ENCODE peak calls at places on chromosomes 11 and 22, in four cellular contexts. J is K562, Q is SK-N-SH, G is HepG2. Z is an unnamed sample.

GRCh38 chr11:29260939-29261705 is 755.7 kb downstream of the KCNA4 start:
- DNase-seq in J (no peak), Q (no peak), G (peak), Z (peak)

GRCh38 chr11:127451852-127452251 is 451.3 kb upstream of the KIRREL3 start:
- DNase-seq in J (no peak), G (no peak), Q (no peak), Z (no peak)

GRCh38 chr11:93552874-93553273 is 9.7 kb upstream of the SMCO4 start:
- DNase-seq in G (peak), Q (no peak), J (no peak), Z (no peak)

GRCh38 chr22:27654536-27655445 is 146.8 kb downstream of the MN1 start:
- DNase-seq in Q (no peak), G (no peak), J (no peak), Z (no peak)

GRCh38 chr11:94060401-94060800 is 39.2 kb downstream of the HEPHL1 start:
- DNase-seq in G (no peak), Q (no peak), J (no peak), Z (no peak)

GRCh38 chr11:68373189-68373809 is 60.9 kb downstream of the LRP5 start:
- DNase-seq in Q (peak), J (no peak), G (no peak), Z (no peak)

GRCh38 chr11:61041755-61042518 is 60.4 kb upstream of the CD5 start:
- DNase-seq in G (no peak), J (no peak), Q (no peak), Z (no peak)

GRCh38 chr11:69352715-69353325 is 58.9 kb downstream of the MYEOV start:
- DNase-seq in J (no peak), G (no peak), Q (no peak), Z (peak)

GRCh38 chr11:130163346-130164220 is 4.0 kb downstream of the ST14 start:
- DNase-seq in Q (no peak), J (peak), G (peak), Z (no peak)

GRCh38 chr22:33570110-33570509 is 350.2 kb downstream of the LARGE1 start:
- DNase-seq in Q (no peak), J (no peak), G (no peak), Z (no peak)

GRCh38 chr22:22408731-22409696 is 99.5 kb downstream of the ZNF280B start:
- DNase-seq in J (peak), G (peak), Q (peak), Z (peak)

GRCh38 chr11:27397619-27398412 is 34.8 kb upstream of the CCDC34 start:
- DNase-seq in G (no peak), Q (peak), J (no peak), Z (no peak)

GRCh38 chr11:93842461-93842860 is 8.0 kb downstream of the VSTM5 start:
- DNase-seq in J (peak), Q (no peak), G (no peak), Z (peak)

GRCh38 chr11:1557904-1558831 is 13.9 kb downstream of the DUSP8 start:
- DNase-seq in J (no peak), Q (no peak), G (no peak), Z (no peak)

GRCh38 chr11:47234669-47235075 is 13.9 kb downstream of the ACP2 start:
- DNase-seq in G (no peak), J (no peak), Q (peak), Z (no peak)

GRCh38 chr11:69660001-69660500 is 15.1 kb downstream of the LTO1 start:
- DNase-seq in G (no peak), J (no peak), Q (peak), Z (no peak)

GRCh38 chr11:104254347-104254746 is 90.4 kb upstream of the PDGFD start:
- DNase-seq in Q (peak), G (peak), J (peak), Z (peak)

GRCh38 chr11:96648991-96649390 is 259.2 kb downstream of the JRKL start:
- DNase-seq in J (no peak), Q (no peak), G (no peak), Z (no peak)

GRCh38 chr22:39898997-39899396 is 1.9 kb upstream of the GRAP2 start:
- DNase-seq in G (no peak), J (no peak), Q (no peak), Z (no peak)

GRCh38 chr11:74646215-74646614 is 53.8 kb downstream of the POLD3 start:
- DNase-seq in Q (peak), J (no peak), G (no peak), Z (no peak)

GRCh38 chr11:35615911-35616900 is 2.1 kb upstream of the FJX1 start:
- DNase-seq in Q (peak), G (peak), J (peak), Z (no peak)

GRCh38 chr11:102603091-102603490 is 22.0 kb downstream of the MMP20 start:
- DNase-seq in J (no peak), Q (no peak), G (peak), Z (peak)

GRCh38 chr11:76808158-76808557 is 25.0 kb downstream of the TSKU start:
- DNase-seq in Q (no peak), G (no peak), J (no peak), Z (no peak)

GRCh38 chr11:11620966-11621880 is 582 bp downstream of the GALNT18 start:
- DNase-seq in Q (peak), J (peak), G (no peak), Z (no peak)

GRCh38 chr22:41939981-41940852 is 6.7 kb downstream of the CENPM start:
- DNase-seq in G (no peak), J (peak), Q (no peak), Z (no peak)

GRCh38 chr11:57474017-57474750 is 13.9 kb downstream of the RTN4RL2 start:
- DNase-seq in G (no peak), Q (peak), J (peak), Z (no peak)

GRCh38 chr11:75737314-75737713 is 19.7 kb downstream of the MOGAT2 start:
- DNase-seq in J (no peak), G (no peak), Q (no peak), Z (no peak)

GRCh38 chr22:30305519-30305905 is 16.2 kb upstream of the CASTOR1 start:
- DNase-seq in Q (no peak), J (no peak), G (no peak), Z (no peak)

GRCh38 chr11:36818410-36818809 is 220.4 kb upstream of the RAG2 start:
- DNase-seq in G (no peak), Q (peak), J (no peak), Z (peak)

GRCh38 chr22:37419916-37420655 is 7.2 kb downstream of the ELFN2 start:
- DNase-seq in G (no peak), J (no peak), Q (peak), Z (no peak)

GRCh38 chr22:48705917-48706605 is 1121.6 kb downstream of the BRD1 start:
- DNase-seq in G (no peak), J (no peak), Q (no peak), Z (no peak)

GRCh38 chr11:109109916-109110315 is 312.1 kb upstream of the C11orf87 start:
- DNase-seq in Q (no peak), J (no peak), G (no peak), Z (no peak)

GRCh38 chr22:40181323-40181722 is 3.6 kb downstream of the TNRC6B start:
- DNase-seq in J (no peak), Q (no peak), G (no peak), Z (no peak)

GRCh38 chr22:42289671-42290269 is 19.3 kb upstream of the TCF20 start:
- DNase-seq in J (no peak), Q (peak), G (no peak), Z (no peak)

GRCh38 chr11:67541198-67541597 is 18.0 kb upstream of the CABP2 start:
- DNase-seq in Q (no peak), G (no peak), J (no peak), Z (no peak)

GRCh38 chr11:43942651-43943356 is 367 bp downstream of the C11orf96 start:
- DNase-seq in J (peak), Q (peak), G (no peak), Z (no peak)

GRCh38 chr11:3231851-3232744 is at the start of gene MRGPRE:
- DNase-seq in Q (peak), J (peak), G (no peak), Z (no peak)
- TF ChIP-seq ELF1 in Q (no peak), J (no peak), G (no peak), Z (no peak)

GRCh38 chr22:31488346-31488883 is 1.2 kb downstream of the EIF4ENIF1 start:
- DNase-seq in J (no peak), Q (no peak), G (no peak), Z (no peak)

GRCh38 chr22:31491218-31491962 is 1.7 kb upstream of the EIF4ENIF1 start:
- DNase-seq in J (no peak), G (no peak), Q (no peak), Z (no peak)

GRCh38 chr22:31488988-31489617 is 539 bp downstream of the EIF4ENIF1 start:
- DNase-seq in Q (peak), G (no peak), J (no peak), Z (no peak)

GRCh38 chr22:31490496-31490925 is 869 bp upstream of the EIF4ENIF1 start:
- DNase-seq in Q (peak), G (peak), J (peak), Z (peak)

DNA sequence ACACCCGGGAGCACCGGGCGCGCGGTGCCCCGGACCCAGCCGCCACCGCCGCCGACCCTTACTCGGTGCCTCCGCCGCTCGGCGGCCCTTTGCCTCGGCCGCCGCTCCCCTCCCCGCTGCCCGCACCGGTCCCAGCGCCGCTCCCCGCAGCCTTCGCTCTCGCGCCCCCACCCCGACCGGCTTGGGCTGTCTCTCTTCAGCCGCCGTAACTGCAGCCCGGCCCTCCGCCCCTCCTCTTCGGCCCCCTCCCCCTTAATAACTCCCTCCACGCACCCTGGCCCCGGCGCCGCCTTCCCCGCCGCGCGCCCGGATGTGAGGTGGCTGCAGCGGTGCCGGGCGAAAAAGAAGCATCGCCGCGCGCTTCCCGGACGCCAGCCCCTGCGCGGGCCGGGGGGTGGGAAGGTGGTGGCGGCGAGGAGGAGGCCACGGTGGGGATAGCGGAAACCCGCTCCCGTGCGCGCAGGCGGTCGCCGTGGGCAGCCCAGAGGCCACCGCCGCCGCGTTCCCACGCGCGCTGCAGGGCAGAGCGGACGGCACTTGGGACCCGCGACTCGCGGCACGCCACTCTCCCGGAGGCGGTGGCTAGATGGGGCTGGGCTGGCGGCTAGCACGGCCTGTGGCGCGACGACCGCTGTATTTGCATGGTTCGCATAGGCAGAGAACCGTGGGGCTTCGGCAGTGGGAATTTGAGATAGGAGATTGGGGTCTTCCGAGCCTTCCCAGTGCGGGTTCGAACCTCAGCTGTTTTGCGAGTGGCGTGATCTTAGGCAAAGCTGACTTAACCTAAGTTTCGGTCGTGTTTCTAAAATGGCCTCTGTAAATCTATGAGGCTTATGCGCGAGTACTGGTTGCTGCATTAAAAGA is at the start of gene EIF4ENIF1:
- DNase-seq in J (peak), G (peak), Q (peak), Z (peak)
- H2AFZ ChIP-seq in J (peak), G (peak), Q (peak), Z (peak)

GRCh38 chr11:134464196-134464595 is 52.2 kb upstream of the B3GAT1 start:
- DNase-seq in J (no peak), G (no peak), Q (no peak), Z (no peak)
- TF ChIP-seq MAX in J (no peak), G (no peak), Q (no peak), Z (no peak)

GRCh38 chr11:17811416-17811815 is 76.8 kb downstream of the KCNC1 start:
- DNase-seq in Q (no peak), J (no peak), G (no peak), Z (no peak)

GRCh38 chr11:17814546-17814945 is 80.0 kb downstream of the KCNC1 start:
- DNase-seq in G (no peak), Q (no peak), J (no peak), Z (no peak)

GRCh38 chr11:17812286-17813187 is 78.0 kb downstream of the KCNC1 start:
- DNase-seq in G (no peak), J (no peak), Q (peak), Z (no peak)

GRCh38 chr11:17810736-17811135 is 76.2 kb downstream of the KCNC1 start:
- DNase-seq in Q (peak), J (no peak), G (no peak), Z (no peak)

DNA sequence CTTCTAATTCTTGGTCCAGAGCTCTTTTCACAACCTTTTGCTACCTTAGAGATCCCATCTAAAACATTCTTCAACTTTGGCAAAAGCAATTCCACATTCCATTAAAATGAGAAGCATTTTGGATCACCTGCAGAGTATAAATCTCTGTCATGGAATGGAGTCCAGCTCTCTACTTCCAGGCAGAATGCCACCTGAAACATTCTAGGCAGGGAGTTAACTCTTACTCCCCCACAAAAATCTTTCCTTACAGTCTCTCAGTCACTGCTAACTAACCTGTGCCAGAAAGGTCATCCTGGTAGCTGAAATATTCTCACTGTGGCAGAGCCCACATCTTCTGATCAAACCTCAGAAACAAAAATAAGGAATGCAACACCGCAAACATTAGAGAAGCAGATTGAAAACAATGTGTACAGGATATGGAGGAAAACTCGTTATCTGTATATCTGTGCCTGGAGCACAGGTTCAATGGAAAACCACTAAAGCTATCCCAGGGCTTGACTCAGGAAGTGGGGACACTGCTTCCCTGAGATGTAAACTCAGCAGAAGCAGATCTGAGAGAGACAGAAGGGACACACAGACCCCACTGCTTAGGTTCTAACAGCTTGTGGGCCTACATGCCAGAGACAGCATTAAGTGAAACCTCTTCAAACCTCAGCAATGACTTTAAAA is 78.9 kb downstream of the KCNC1 start:
- DNase-seq in J (no peak), G (no peak), Q (no peak), Z (no peak)
- TF ChIP-seq ELF1 in J (no peak), G (no peak), Q (no peak), Z (no peak)

GRCh38 chr11:123509737-123510578 is 79.9 kb downstream of the GRAMD1B start:
- DNase-seq in Q (peak), J (no peak), G (no peak), Z (no peak)

GRCh38 chr11:123516238-123516637 is 86.2 kb downstream of the GRAMD1B start:
- DNase-seq in G (no peak), J (no peak), Q (no peak), Z (no peak)

GRCh38 chr11:123507043-123507442 is 77.0 kb downstream of the GRAMD1B start:
- DNase-seq in Q (no peak), J (no peak), G (no peak), Z (no peak)

GRCh38 chr11:123510579-123510905 is 80.5 kb downstream of the GRAMD1B start:
- DNase-seq in Q (no peak), J (no peak), G (no peak), Z (no peak)

GRCh38 chr11:123511037-123511870 is 81.2 kb downstream of the GRAMD1B start:
- DNase-seq in Q (peak), J (peak), G (peak), Z (peak)
- H2AFZ ChIP-seq in Q (peak), J (no peak), G (no peak), Z (peak)

GRCh38 chr11:126415669-126416420 is 60.4 kb downstream of the ST3GAL4 start:
- DNase-seq in G (no peak), J (no peak), Q (no peak), Z (no peak)
- TF ChIP-seq MAX in G (no peak), J (no peak), Q (no peak), Z (no peak)

DNA sequence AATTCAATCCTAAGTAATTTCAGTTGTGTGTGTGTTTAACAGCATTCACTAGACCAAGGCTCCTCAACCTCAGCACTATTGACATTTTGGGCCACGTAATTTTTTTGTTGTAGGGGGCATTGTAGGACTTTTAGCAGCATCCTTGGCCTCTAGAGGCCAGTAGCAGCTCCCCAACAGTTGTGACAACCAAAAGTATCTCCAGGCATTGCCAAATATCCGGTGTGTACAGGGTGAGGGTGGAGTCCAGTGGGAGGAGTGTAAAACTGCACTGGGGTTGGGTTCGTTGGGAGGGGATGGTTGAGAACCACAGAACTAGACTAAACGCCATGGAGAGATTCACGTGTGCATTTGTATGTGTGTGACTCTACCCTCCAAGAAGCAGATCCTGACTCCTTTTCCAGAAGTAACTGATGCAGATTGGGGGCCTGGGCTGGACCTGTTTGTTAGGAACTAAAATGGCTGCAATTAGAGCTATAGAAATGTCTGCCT is 5.9 kb upstream of the PHF21A start:
- DNase-seq in Q (peak), G (peak), J (peak), Z (peak)
- TF ChIP-seq ELF1 in Q (no peak), G (no peak), J (no peak), Z (no peak)

GRCh38 chr11:64654958-64655541 is 64.0 kb downstream of the SLC22A12 start:
- DNase-seq in G (no peak), Q (no peak), J (no peak), Z (no peak)

GRCh38 chr11:64654439-64654838 is 63.4 kb downstream of the SLC22A12 start:
- DNase-seq in J (no peak), G (no peak), Q (no peak), Z (no peak)

GRCh38 chr11:64655901-64656601 is 65.0 kb downstream of the SLC22A12 start:
- DNase-seq in G (no peak), J (peak), Q (no peak), Z (no peak)

GRCh38 chr11:64659417-64660144 is 63.4 kb downstream of the NRXN2 start:
- DNase-seq in G (peak), J (peak), Q (no peak), Z (peak)

GRCh38 chr11:64656797-64657196 is 65.8 kb downstream of the SLC22A12 start:
- DNase-seq in Q (no peak), G (peak), J (peak), Z (no peak)
- H2AFZ ChIP-seq in Q (no peak), G (no peak), J (peak), Z (no peak)

DNA sequence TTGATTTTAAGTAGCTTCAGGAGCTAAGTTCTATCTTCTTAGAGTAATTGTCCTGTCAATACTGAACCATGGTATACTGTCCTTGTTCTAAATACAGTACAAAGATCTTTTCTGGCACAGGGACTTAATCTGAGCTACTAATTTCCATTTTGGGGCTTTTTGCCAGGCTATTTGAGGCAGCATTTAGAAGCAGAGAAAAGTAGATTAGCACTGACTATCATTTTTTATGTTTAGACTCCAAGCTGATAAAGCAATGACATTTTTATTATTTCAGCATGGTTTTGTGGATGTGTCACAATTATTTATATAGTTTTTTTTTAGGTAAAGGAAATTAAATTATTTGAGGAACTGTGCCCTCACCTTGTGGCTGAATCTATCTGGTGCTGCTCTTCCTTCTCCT is 163.3 kb downstream of the FAT3 start:
- DNase-seq in J (no peak), Q (no peak), G (no peak), Z (no peak)
- TF ChIP-seq MAX in J (no peak), Q (no peak), G (no peak), Z (no peak)

Z was measured in HCT116.